ENCODE peak calls at places on chromosomes 2 and 18, in six cellular contexts. W, D, E, G, Q and N are unnamed samples.

GRCh38 chr2:173830169-173830568 is 135.0 kb downstream of the SP3 start:
- DNase-seq in W (no peak), D (peak; percentile 49), E (no peak), G (no peak), Q (no peak), N (no peak)

GRCh38 chr2:46236006-46236875 is 61.0 kb upstream of the EPAS1 start:
- DNase-seq in W (no peak), D (no peak), E (no peak), G (no peak), Q (no peak), N (no peak)

GRCh38 chr2:128797937-128798336 is 479.3 kb upstream of the HS6ST1 start:
- DNase-seq in W (peak; percentile 6), D (no peak), E (no peak), G (no peak), Q (peak; percentile 38), N (no peak)

GRCh38 chr2:101081508-101081907 is 69.7 kb downstream of the TBC1D8 start:
- DNase-seq in W (peak; percentile 5), D (no peak), E (no peak), G (no peak), Q (no peak), N (no peak)

GRCh38 chr2:149038442-149039212 is at the start of gene LYPD6B:
- DNase-seq in W (no peak), D (no peak), E (peak; percentile 63), G (peak; percentile 35), Q (no peak), N (peak; percentile 40)

GRCh38 chr2:9107168-9108025 is 99.2 kb upstream of the ASAP2 start:
- DNase-seq in W (no peak), D (peak; percentile 37), E (no peak), G (no peak), Q (peak; percentile 63), N (no peak)

GRCh38 chr2:23436346-23437099 is 51.5 kb downstream of the KLHL29 start:
- DNase-seq in W (no peak), D (no peak), E (no peak), G (peak; percentile 25), Q (peak; percentile 46), N (peak; percentile 43)

GRCh38 chr18:49044898-49045297 is 94.1 kb upstream of the SMAD7 start:
- DNase-seq in W (no peak), D (no peak), E (no peak), G (no peak), Q (no peak), N (no peak)

GRCh38 chr2:176468471-176468870 is 199.2 kb downstream of the MTX2 start:
- DNase-seq in W (no peak), D (no peak), E (no peak), G (peak; percentile 60), Q (no peak), N (peak; percentile 34)

GRCh38 chr18:23872701-23873550 is 141.6 kb upstream of the TTC39C start:
- DNase-seq in W (no peak), D (no peak), E (peak; percentile 93), G (no peak), Q (no peak), N (no peak)

GRCh38 chr18:22193466-22193865 is 24.1 kb downstream of the GATA6 start:
- DNase-seq in W (no peak), D (peak; percentile 77), E (no peak), G (no peak), Q (no peak), N (no peak)

GRCh38 chr18:6835345-6835744 is 105.8 kb downstream of the ARHGAP28 start:
- DNase-seq in W (no peak), D (peak; percentile 3), E (no peak), G (no peak), Q (no peak), N (no peak)

GRCh38 chr18:61882296-61883004 is 10.4 kb downstream of the RNF152 start:
- DNase-seq in W (no peak), D (no peak), E (no peak), G (peak; percentile 93), Q (no peak), N (peak; percentile 85)

GRCh38 chr2:7281802-7282201 is 364.6 kb downstream of the RNF144A start:
- DNase-seq in W (no peak), D (no peak), E (no peak), G (no peak), Q (no peak), N (no peak)